ENCODE peak calls at places on chromosomes 5 and 9, in five cellular contexts. One of them, this sample, is unnamed.

GRCh38 chr9:98311541-98311940 is 56.1 kb upstream of the TBC1D2 start:
- DNase-seq in aorta: peak; percentile 57
- DNase-seq in sigmoid colon: no peak
- DNase-seq in stomach: no peak
- DNase-seq in mucosa of descending colon: no peak
- DNase-seq in this sample: no peak

GRCh38 chr5:92912280-92912679 is 668.7 kb downstream of the NR2F1-AS1 start:
- DNase-seq in aorta: no peak
- DNase-seq in sigmoid colon: no peak
- DNase-seq in stomach: no peak
- DNase-seq in mucosa of descending colon: no peak
- DNase-seq in this sample: no peak

GRCh38 chr5:164728733-164729132 is 1223.3 kb downstream of the MAT2B start:
- DNase-seq in aorta: no peak
- DNase-seq in sigmoid colon: no peak
- DNase-seq in stomach: no peak
- DNase-seq in mucosa of descending colon: no peak
- DNase-seq in this sample: no peak

GRCh38 chr5:57784106-57784505 is 301.5 kb upstream of the ACTBL2 start:
- DNase-seq in aorta: no peak
- DNase-seq in sigmoid colon: no peak
- DNase-seq in stomach: no peak
- DNase-seq in mucosa of descending colon: no peak
- DNase-seq in this sample: no peak

GRCh38 chr5:78841767-78842166 is 143.3 kb downstream of the ARSB start:
- DNase-seq in aorta: no peak
- DNase-seq in sigmoid colon: no peak
- DNase-seq in stomach: no peak
- DNase-seq in mucosa of descending colon: no peak
- DNase-seq in this sample: no peak

GRCh38 chr9:81787747-81788632 is 98.6 kb upstream of the TLE1 start:
- DNase-seq in aorta: peak; percentile 78
- DNase-seq in sigmoid colon: peak; percentile 64
- DNase-seq in stomach: no peak
- DNase-seq in mucosa of descending colon: no peak
- DNase-seq in this sample: no peak

GRCh38 chr5:538271-538771 is 14.1 kb upstream of the SLC9A3 start:
- DNase-seq in aorta: peak; percentile 70
- DNase-seq in sigmoid colon: no peak
- DNase-seq in stomach: no peak
- DNase-seq in mucosa of descending colon: peak; percentile 48
- DNase-seq in this sample: peak; percentile 62

GRCh38 chr5:160064441-160064840 is 54.8 kb downstream of the PWWP2A start:
- DNase-seq in aorta: no peak
- DNase-seq in sigmoid colon: no peak
- DNase-seq in stomach: peak; percentile 72
- DNase-seq in mucosa of descending colon: peak; percentile 88
- DNase-seq in this sample: no peak

GRCh38 chr9:125701351-125701750 is 5.7 kb downstream of the MAPKAP1 start:
- DNase-seq in aorta: no peak
- DNase-seq in sigmoid colon: no peak
- DNase-seq in stomach: no peak
- DNase-seq in mucosa of descending colon: no peak
- DNase-seq in this sample: no peak

GRCh38 chr9:112006361-112007020 is 109.9 kb downstream of the UGCG start:
- DNase-seq in aorta: no peak
- DNase-seq in sigmoid colon: no peak
- DNase-seq in stomach: no peak
- DNase-seq in mucosa of descending colon: no peak
- DNase-seq in this sample: no peak

GRCh38 chr9:71663931-71664459 is 104.3 kb downstream of the CEMIP2 start:
- DNase-seq in aorta: no peak
- DNase-seq in sigmoid colon: no peak
- DNase-seq in stomach: no peak
- DNase-seq in mucosa of descending colon: no peak
- DNase-seq in this sample: no peak

GRCh38 chr9:92962846-92963245 is 15.5 kb downstream of the FGD3 start:
- DNase-seq in aorta: no peak
- DNase-seq in sigmoid colon: no peak
- DNase-seq in stomach: no peak
- DNase-seq in mucosa of descending colon: no peak
- DNase-seq in this sample: peak; percentile 22

GRCh38 chr9:3459076-3459475 is 66.7 kb downstream of the RFX3 start:
- DNase-seq in aorta: no peak
- DNase-seq in sigmoid colon: no peak
- DNase-seq in stomach: no peak
- DNase-seq in mucosa of descending colon: no peak
- DNase-seq in this sample: no peak

GRCh38 chr9:32431940-32432555 is 47.6 kb downstream of the ACO1 start:
- DNase-seq in aorta: no peak
- DNase-seq in sigmoid colon: peak; percentile 71
- DNase-seq in stomach: peak; percentile 61
- DNase-seq in mucosa of descending colon: no peak
- DNase-seq in this sample: no peak

GRCh38 chr5:116872986-116873385 is 298.4 kb upstream of the SEMA6A start:
- DNase-seq in aorta: no peak
- DNase-seq in sigmoid colon: no peak
- DNase-seq in stomach: no peak
- DNase-seq in mucosa of descending colon: no peak
- DNase-seq in this sample: no peak

GRCh38 chr9:92171822-92172221 is 56.6 kb upstream of the SPTLC1 start:
- DNase-seq in aorta: no peak
- DNase-seq in sigmoid colon: no peak
- DNase-seq in stomach: no peak
- DNase-seq in mucosa of descending colon: no peak
- DNase-seq in this sample: no peak

GRCh38 chr5:22709743-22710142 is 143.4 kb downstream of the CDH12 start:
- DNase-seq in aorta: no peak
- DNase-seq in sigmoid colon: no peak
- DNase-seq in stomach: no peak
- DNase-seq in mucosa of descending colon: no peak
- DNase-seq in this sample: no peak

GRCh38 chr5:167104351-167104750 is 1187.1 kb upstream of the WWC1 start:
- DNase-seq in aorta: no peak
- DNase-seq in sigmoid colon: no peak
- DNase-seq in stomach: no peak
- DNase-seq in mucosa of descending colon: no peak
- DNase-seq in this sample: no peak

GRCh38 chr5:141597814-141598213 is 21.0 kb downstream of the DIAPH1 start:
- DNase-seq in aorta: no peak
- DNase-seq in sigmoid colon: no peak
- DNase-seq in stomach: no peak
- DNase-seq in mucosa of descending colon: no peak
- DNase-seq in this sample: no peak

GRCh38 chr9:23542927-23543326 is 283.1 kb downstream of the ELAVL2 start:
- DNase-seq in aorta: no peak
- DNase-seq in sigmoid colon: no peak
- DNase-seq in stomach: no peak
- DNase-seq in mucosa of descending colon: no peak
- DNase-seq in this sample: no peak

GRCh38 chr5:105238561-105238960 is 1676.0 kb upstream of the NUDT12 start:
- DNase-seq in aorta: no peak
- DNase-seq in sigmoid colon: no peak
- DNase-seq in stomach: no peak
- DNase-seq in mucosa of descending colon: no peak
- DNase-seq in this sample: no peak

GRCh38 chr9:37144762-37145161 is 24.4 kb downstream of the ZCCHC7 start:
- DNase-seq in aorta: no peak
- DNase-seq in sigmoid colon: no peak
- DNase-seq in stomach: no peak
- DNase-seq in mucosa of descending colon: no peak
- DNase-seq in this sample: no peak

GRCh38 chr5:103808464-103809106 is 246.0 kb upstream of the NUDT12 start:
- DNase-seq in aorta: no peak
- DNase-seq in sigmoid colon: no peak
- DNase-seq in stomach: no peak
- DNase-seq in mucosa of descending colon: no peak
- DNase-seq in this sample: no peak

GRCh38 chr5:75330404-75330803 is 6.6 kb upstream of the HMGCR start:
- DNase-seq in aorta: no peak
- DNase-seq in sigmoid colon: no peak
- DNase-seq in stomach: no peak
- DNase-seq in mucosa of descending colon: no peak
- DNase-seq in this sample: no peak

GRCh38 chr9:87812375-87813118 is 70.1 kb upstream of the SPATA31E1 start:
- DNase-seq in aorta: no peak
- DNase-seq in sigmoid colon: no peak
- DNase-seq in stomach: no peak
- DNase-seq in mucosa of descending colon: no peak
- DNase-seq in this sample: no peak

GRCh38 chr5:137496919-137497318 is 2.2 kb downstream of the SPOCK1 start:
- DNase-seq in aorta: no peak
- DNase-seq in sigmoid colon: no peak
- DNase-seq in stomach: no peak
- DNase-seq in mucosa of descending colon: no peak
- DNase-seq in this sample: no peak

GRCh38 chr5:137365126-137365865 is 133.8 kb downstream of the SPOCK1 start:
- DNase-seq in aorta: no peak
- DNase-seq in sigmoid colon: no peak
- DNase-seq in stomach: no peak
- DNase-seq in mucosa of descending colon: no peak
- DNase-seq in this sample: no peak

GRCh38 chr5:142698447-142698846 is 12.6 kb upstream of the FGF1 start:
- DNase-seq in aorta: no peak
- DNase-seq in sigmoid colon: no peak
- DNase-seq in stomach: no peak
- DNase-seq in mucosa of descending colon: no peak
- DNase-seq in this sample: no peak

GRCh38 chr5:62786099-62786498 is 207.5 kb downstream of the LRRC70 start:
- DNase-seq in aorta: no peak
- DNase-seq in sigmoid colon: no peak
- DNase-seq in stomach: no peak
- DNase-seq in mucosa of descending colon: no peak
- DNase-seq in this sample: no peak

GRCh38 chr9:68495287-68495686 is 45.4 kb downstream of the TMEM252 start:
- DNase-seq in aorta: no peak
- DNase-seq in sigmoid colon: no peak
- DNase-seq in stomach: no peak
- DNase-seq in mucosa of descending colon: no peak
- DNase-seq in this sample: no peak

GRCh38 chr5:79001471-79001870 is 16.4 kb upstream of the ARSB start:
- DNase-seq in aorta: no peak
- DNase-seq in sigmoid colon: no peak
- DNase-seq in stomach: no peak
- DNase-seq in mucosa of descending colon: no peak
- DNase-seq in this sample: no peak

GRCh38 chr5:140857177-140857986 is 1.7 kb downstream of the PCDHA10 start:
- DNase-seq in aorta: no peak
- DNase-seq in sigmoid colon: no peak
- DNase-seq in stomach: no peak
- DNase-seq in mucosa of descending colon: no peak
- DNase-seq in this sample: no peak

GRCh38 chr9:92406506-92406905 is 2.1 kb upstream of the OGN start:
- DNase-seq in aorta: no peak
- DNase-seq in sigmoid colon: peak; percentile 69
- DNase-seq in stomach: no peak
- DNase-seq in mucosa of descending colon: no peak
- DNase-seq in this sample: no peak

GRCh38 chr5:151660616-151661015 is 26.1 kb downstream of the SPARC start:
- DNase-seq in aorta: no peak
- DNase-seq in sigmoid colon: no peak
- DNase-seq in stomach: no peak
- DNase-seq in mucosa of descending colon: no peak
- DNase-seq in this sample: no peak
- H3K4me1 ChIP-seq in aorta: no peaks in the 10 kb centered on the region
- H3K4me1 ChIP-seq in sigmoid colon: no peaks in the 10 kb centered on the region
- H3K4me1 ChIP-seq in stomach: peaks cover 36% of the 10 kb centered on the region
- H3K4me1 ChIP-seq in mucosa of descending colon: peaks cover 7% of the 10 kb centered on the region
- H3K4me1 ChIP-seq in this sample: peaks cover 37% of the 10 kb centered on the region

GRCh38 chr5:134436523-134437339 is 25.1 kb upstream of the CDKN2AIPNL start:
- DNase-seq in aorta: peak; percentile 82
- DNase-seq in sigmoid colon: peak; percentile 82
- DNase-seq in stomach: peak; percentile 80
- DNase-seq in mucosa of descending colon: peak; percentile 90
- DNase-seq in this sample: peak; percentile 92
- H3K4me3 ChIP-seq in aorta: no peak overlapping the region
- H3K4me3 ChIP-seq in sigmoid colon: no peak overlapping the region
- H3K4me3 ChIP-seq in stomach: no peak overlapping the region
- H3K4me3 ChIP-seq in mucosa of descending colon: no peak overlapping the region
- H3K4me3 ChIP-seq in this sample: no peak overlapping the region

GRCh38 chr5:150140830-150141229 is 14.8 kb downstream of the PDGFRB start:
- DNase-seq in aorta: no peak
- DNase-seq in sigmoid colon: no peak
- DNase-seq in stomach: no peak
- DNase-seq in mucosa of descending colon: no peak
- DNase-seq in this sample: no peak
- H3K4me1 ChIP-seq in aorta: no peaks in the 10 kb centered on the region
- H3K4me1 ChIP-seq in sigmoid colon: no peaks in the 10 kb centered on the region
- H3K4me1 ChIP-seq in stomach: peaks cover 87% of the 10 kb centered on the region
- H3K4me1 ChIP-seq in mucosa of descending colon: peaks cover 6% of the 10 kb centered on the region
- H3K4me1 ChIP-seq in this sample: peaks cover 78% of the 10 kb centered on the region

GRCh38 chr5:60519372-60519771 is 180.6 kb downstream of the DEPDC1B start:
- DNase-seq in aorta: no peak
- DNase-seq in sigmoid colon: no peak
- DNase-seq in stomach: no peak
- DNase-seq in mucosa of descending colon: no peak
- DNase-seq in this sample: no peak

GRCh38 chr5:60521379-60522298 is 178.3 kb downstream of the DEPDC1B start:
- DNase-seq in aorta: no peak
- DNase-seq in sigmoid colon: no peak
- DNase-seq in stomach: no peak
- DNase-seq in mucosa of descending colon: no peak
- DNase-seq in this sample: no peak

GRCh38 chr5:60522299-60522915 is 177.6 kb downstream of the DEPDC1B start:
- DNase-seq in aorta: no peak
- DNase-seq in sigmoid colon: no peak
- DNase-seq in stomach: no peak
- DNase-seq in mucosa of descending colon: no peak
- DNase-seq in this sample: no peak

GRCh38 chr5:60517850-60518249 is 182.1 kb downstream of the DEPDC1B start:
- DNase-seq in aorta: no peak
- DNase-seq in sigmoid colon: no peak
- DNase-seq in stomach: no peak
- DNase-seq in mucosa of descending colon: no peak
- DNase-seq in this sample: no peak

GRCh38 chr5:60520451-60521210 is 179.3 kb downstream of the DEPDC1B start:
- DNase-seq in aorta: no peak
- DNase-seq in sigmoid colon: no peak
- DNase-seq in stomach: peak; percentile 30
- DNase-seq in mucosa of descending colon: no peak
- DNase-seq in this sample: no peak
- H3K4me3 ChIP-seq in aorta: no peak overlapping the region
- H3K4me3 ChIP-seq in sigmoid colon: no peak overlapping the region
- H3K4me3 ChIP-seq in stomach: no peak overlapping the region
- H3K4me3 ChIP-seq in mucosa of descending colon: no peak overlapping the region
- H3K4me3 ChIP-seq in this sample: no peak overlapping the region

GRCh38 chr9:84670106-84670800 is 724 bp downstream of the NTRK2 start:
- DNase-seq in aorta: peak; percentile 86
- DNase-seq in sigmoid colon: no peak
- DNase-seq in stomach: no peak
- DNase-seq in mucosa of descending colon: peak; percentile 52
- DNase-seq in this sample: no peak
- H3K4me1 ChIP-seq in aorta: no peaks in the 10 kb centered on the region
- H3K4me1 ChIP-seq in sigmoid colon: no peaks in the 10 kb centered on the region
- H3K4me1 ChIP-seq in stomach: peaks cover 35% of the 10 kb centered on the region
- H3K4me1 ChIP-seq in mucosa of descending colon: peaks cover 19% of the 10 kb centered on the region
- H3K4me1 ChIP-seq in this sample: peaks cover 17% of the 10 kb centered on the region

GRCh38 chr5:77259479-77259878 is 49.0 kb downstream of the PDE8B start:
- DNase-seq in aorta: no peak
- DNase-seq in sigmoid colon: no peak
- DNase-seq in stomach: no peak
- DNase-seq in mucosa of descending colon: no peak
- DNase-seq in this sample: no peak
- H3K4me3 ChIP-seq in aorta: no peak overlapping the region
- H3K4me3 ChIP-seq in sigmoid colon: no peak overlapping the region
- H3K4me3 ChIP-seq in stomach: no peak overlapping the region
- H3K4me3 ChIP-seq in mucosa of descending colon: no peak overlapping the region
- H3K4me3 ChIP-seq in this sample: no peak overlapping the region

GRCh38 chr5:96026334-96027065 is 64.8 kb upstream of the ELL2 start:
- DNase-seq in aorta: no peak
- DNase-seq in sigmoid colon: no peak
- DNase-seq in stomach: no peak
- DNase-seq in mucosa of descending colon: no peak
- DNase-seq in this sample: no peak
- H3K4me1 ChIP-seq in aorta: peaks cover 6% of the 10 kb centered on the region
- H3K4me1 ChIP-seq in sigmoid colon: no peaks in the 10 kb centered on the region
- H3K4me1 ChIP-seq in stomach: peaks cover 43% of the 10 kb centered on the region
- H3K4me1 ChIP-seq in mucosa of descending colon: no peaks in the 10 kb centered on the region
- H3K4me1 ChIP-seq in this sample: no peaks in the 10 kb centered on the region